ENCODE peak calls at places on chromosomes 4 and X, in eight cellular contexts. One of them, this sample, is unnamed.

GRCh38 chr4:21304061-21304541 is 603.8 kb downstream of the PACRGL start:
- DNase-seq in lower leg skin: no peak
- DNase-seq in EL: no peak
- DNase-seq in ELR: no peak
- DNase-seq in osteocyte: no peak
- DNase-seq in ovary: peak; percentile 19
- DNase-seq in naive thymus-derived CD8-positive, alpha-beta T cell: no peak
- DNase-seq in NCI-H524: peak; percentile 62
- DNase-seq in this sample: no peak

GRCh38 chr4:184843984-184844554 is 18.3 kb upstream of the ACSL1 start:
- DNase-seq in lower leg skin: no peak
- DNase-seq in EL: no peak
- DNase-seq in ELR: no peak
- DNase-seq in osteocyte: peak; percentile 36
- DNase-seq in ovary: no peak
- DNase-seq in naive thymus-derived CD8-positive, alpha-beta T cell: no peak
- DNase-seq in NCI-H524: no peak
- DNase-seq in this sample: no peak

GRCh38 chr4:17468638-17469221 is 43.2 kb downstream of the QDPR start:
- DNase-seq in lower leg skin: no peak
- DNase-seq in EL: peak; percentile 46
- DNase-seq in ELR: peak; percentile 61
- DNase-seq in osteocyte: peak; percentile 49
- DNase-seq in ovary: peak; percentile 24
- DNase-seq in naive thymus-derived CD8-positive, alpha-beta T cell: no peak
- DNase-seq in NCI-H524: peak; percentile 18
- DNase-seq in this sample: peak; percentile 9

GRCh38 chr4:172104534-172104933 is 291.3 kb downstream of the GALNTL6 start:
- DNase-seq in lower leg skin: no peak
- DNase-seq in EL: peak; percentile 61
- DNase-seq in ELR: peak; percentile 72
- DNase-seq in osteocyte: no peak
- DNase-seq in ovary: no peak
- DNase-seq in naive thymus-derived CD8-positive, alpha-beta T cell: no peak
- DNase-seq in NCI-H524: no peak
- DNase-seq in this sample: no peak

GRCh38 chrX:120512627-120513026 is 43.5 kb upstream of the LAMP2 start:
- DNase-seq in lower leg skin: no peak
- DNase-seq in EL: no peak
- DNase-seq in ELR: no peak
- DNase-seq in osteocyte: no peak
- DNase-seq in ovary: no peak
- DNase-seq in naive thymus-derived CD8-positive, alpha-beta T cell: no peak
- DNase-seq in NCI-H524: no peak
- DNase-seq in this sample: no peak

GRCh38 chr4:34108456-34108855 is 2135.9 kb downstream of the ARAP2 start:
- DNase-seq in lower leg skin: no peak
- DNase-seq in EL: peak; percentile 33
- DNase-seq in ELR: peak; percentile 28
- DNase-seq in osteocyte: no peak
- DNase-seq in ovary: no peak
- DNase-seq in naive thymus-derived CD8-positive, alpha-beta T cell: no peak
- DNase-seq in NCI-H524: no peak
- DNase-seq in this sample: peak; percentile 29

GRCh38 chrX:143455045-143455444 is 62.2 kb downstream of the SPANXN3 start:
- DNase-seq in lower leg skin: no peak
- DNase-seq in EL: no peak
- DNase-seq in ELR: no peak
- DNase-seq in osteocyte: no peak
- DNase-seq in ovary: no peak
- DNase-seq in naive thymus-derived CD8-positive, alpha-beta T cell: no peak
- DNase-seq in NCI-H524: no peak
- DNase-seq in this sample: no peak

GRCh38 chr4:94559351-94559806 is 107.6 kb downstream of the PDLIM5 start:
- DNase-seq in lower leg skin: no peak
- DNase-seq in EL: no peak
- DNase-seq in ELR: peak; percentile 6
- DNase-seq in osteocyte: no peak
- DNase-seq in ovary: no peak
- DNase-seq in naive thymus-derived CD8-positive, alpha-beta T cell: no peak
- DNase-seq in NCI-H524: no peak
- DNase-seq in this sample: no peak

GRCh38 chrX:24464498-24464835 is 619 bp upstream of the PDK3 start:
- DNase-seq in lower leg skin: no peak
- DNase-seq in EL: no peak
- DNase-seq in ELR: no peak
- DNase-seq in osteocyte: no peak
- DNase-seq in ovary: no peak
- DNase-seq in naive thymus-derived CD8-positive, alpha-beta T cell: no peak
- DNase-seq in NCI-H524: no peak
- DNase-seq in this sample: no peak

GRCh38 chr4:75243570-75243969 is 270.6 kb downstream of the RCHY1 start:
- DNase-seq in lower leg skin: no peak
- DNase-seq in EL: no peak
- DNase-seq in ELR: no peak
- DNase-seq in osteocyte: no peak
- DNase-seq in ovary: no peak
- DNase-seq in naive thymus-derived CD8-positive, alpha-beta T cell: no peak
- DNase-seq in NCI-H524: no peak
- DNase-seq in this sample: no peak

GRCh38 chr4:17260395-17260907 is 251.4 kb downstream of the QDPR start:
- DNase-seq in lower leg skin: no peak
- DNase-seq in EL: no peak
- DNase-seq in ELR: peak; percentile 18
- DNase-seq in osteocyte: no peak
- DNase-seq in ovary: no peak
- DNase-seq in naive thymus-derived CD8-positive, alpha-beta T cell: no peak
- DNase-seq in NCI-H524: no peak
- DNase-seq in this sample: no peak

GRCh38 chrX:24506082-24506481 is 41.0 kb downstream of the PDK3 start:
- DNase-seq in lower leg skin: no peak
- DNase-seq in EL: peak; percentile 38
- DNase-seq in ELR: peak; percentile 73
- DNase-seq in osteocyte: no peak
- DNase-seq in ovary: no peak
- DNase-seq in naive thymus-derived CD8-positive, alpha-beta T cell: no peak
- DNase-seq in NCI-H524: no peak
- DNase-seq in this sample: no peak

GRCh38 chrX:43505759-43506158 is 150.3 kb upstream of the MAOA start:
- DNase-seq in lower leg skin: no peak
- DNase-seq in EL: no peak
- DNase-seq in ELR: no peak
- DNase-seq in osteocyte: no peak
- DNase-seq in ovary: no peak
- DNase-seq in naive thymus-derived CD8-positive, alpha-beta T cell: no peak
- DNase-seq in NCI-H524: no peak
- DNase-seq in this sample: no peak